ENCODE peak calls at places on chromosomes 1 and 21, in nine cellular contexts. Q, X, G, P, J, I, R, Z and U are unnamed samples.

GRCh38 chr1:165342588-165342987 is 13.9 kb downstream of the LMX1A start:
- DNase-seq in Z (no peak), Q (no peak), P (no peak), I (peak; percentile 5), G (no peak), X (no peak), R (no peak), J (no peak), U (peak; percentile 62)

GRCh38 chr1:42002220-42002619 is 83.5 kb upstream of the HIVEP3 start:
- DNase-seq in I (peak; percentile 19), R (no peak), G (no peak), Q (no peak), P (no peak), Z (no peak), X (no peak), J (no peak), U (no peak)

GRCh38 chr1:243434594-243434993 is 178.8 kb downstream of the SDCCAG8 start:
- DNase-seq in P (no peak), I (no peak), G (no peak), Q (no peak), J (no peak), R (no peak), Z (no peak), X (no peak), U (no peak)

GRCh38 chr1:230288641-230289349 is 137.3 kb downstream of the PGBD5 start:
- DNase-seq in J (no peak), Z (no peak), I (no peak), Q (no peak), G (no peak), P (no peak), X (no peak), R (no peak), U (no peak)

GRCh38 chr1:221644663-221645258 is 97.1 kb downstream of the DUSP10 start:
- DNase-seq in Q (no peak), Z (no peak), R (no peak), I (no peak), X (no peak), G (no peak), J (no peak), P (no peak), U (no peak)

GRCh38 chr1:209202826-209203439 is 380.6 kb upstream of the CAMK1G start:
- DNase-seq in R (no peak), J (peak; percentile 22), G (peak; percentile 34), Q (no peak), P (peak; percentile 49), X (peak; percentile 43), I (peak; percentile 40), Z (no peak), U (peak; percentile 54)

GRCh38 chr1:63773815-63774616 is at the start of gene ROR1:
- DNase-seq in Q (peak; percentile 88), I (peak; percentile 82), X (peak; percentile 94), J (peak; percentile 50), P (peak; percentile 80), G (peak; percentile 84), Z (peak; percentile 90), R (peak; percentile 41), U (peak; percentile 56)

GRCh38 chr1:30613188-30613587 is 110.2 kb downstream of the MATN1 start:
- DNase-seq in X (no peak), Z (no peak), J (no peak), I (peak; percentile 68), Q (no peak), G (no peak), R (no peak), P (peak; percentile 34), U (peak; percentile 79)

GRCh38 chr1:1418464-1419362 is 2.4 kb downstream of the ANKRD65 start:
- DNase-seq in R (no peak), Q (no peak), J (no peak), I (no peak), X (no peak), Z (no peak), P (no peak), G (no peak), U (no peak)

GRCh38 chr1:237863234-237863633 is 27.5 kb downstream of the ZP4 start:
- DNase-seq in G (no peak), P (no peak), I (no peak), J (no peak), Q (no peak), R (no peak), Z (no peak), X (no peak), U (no peak)

GRCh38 chr1:22074803-22075202 is 22.3 kb downstream of the CDC42 start:
- DNase-seq in G (no peak), Q (no peak), J (no peak), I (no peak), P (no peak), X (no peak), R (no peak), Z (no peak), U (no peak)

GRCh38 chr1:53378932-53379661 is 51.2 kb upstream of the LRP8 start:
- DNase-seq in Q (no peak), P (no peak), Z (no peak), G (no peak), X (no peak), J (no peak), R (peak; percentile 10), I (no peak), U (no peak)

GRCh38 chr1:174786760-174787159 is 213.0 kb upstream of the CACYBP start:
- DNase-seq in R (no peak), I (no peak), X (no peak), P (no peak), G (no peak), Z (no peak), Q (no peak), J (no peak), U (no peak)

GRCh38 chr1:198068280-198068679 is 88.5 kb upstream of the NEK7 start:
- DNase-seq in P (no peak), Z (no peak), Q (no peak), J (no peak), R (no peak), I (no peak), G (no peak), X (no peak), U (no peak)

GRCh38 chr1:13451399-13451965 is 41.2 kb downstream of the PRAMEF20 start:
- DNase-seq in G (no peak), I (no peak), Z (no peak), P (peak; percentile 12), Q (no peak), R (no peak), X (no peak), J (no peak), U (no peak)

GRCh38 chr1:11521605-11522399 is 42.8 kb downstream of the DISP3 start:
- DNase-seq in Q (no peak), Z (no peak), R (peak; percentile 7), G (no peak), X (no peak), I (no peak), P (no peak), J (no peak), U (no peak)

GRCh38 chr1:222062640-222063039 is 320.8 kb upstream of the DUSP10 start:
- DNase-seq in Q (no peak), Z (no peak), P (no peak), I (no peak), G (no peak), J (no peak), X (no peak), R (no peak), U (no peak)

GRCh38 chr21:43317959-43318358 is 109.0 kb downstream of the SIK1 start:
- DNase-seq in I (no peak), Z (no peak), G (no peak), Q (no peak), P (no peak), X (no peak), J (no peak), R (no peak), U (no peak)

GRCh38 chr21:30044447-30045064 is 104.8 kb upstream of the GRIK1 start:
- DNase-seq in R (no peak), J (no peak), I (peak; percentile 9), G (no peak), Z (no peak), Q (peak; percentile 6), X (peak; percentile 2), P (peak; percentile 8), U (peak; percentile 28)

GRCh38 chr1:29339176-29339575 is 102.9 kb downstream of the PTPRU start:
- DNase-seq in G (no peak), X (no peak), Z (no peak), R (no peak), P (no peak), J (no peak), I (no peak), Q (no peak), U (peak; percentile 4)

GRCh38 chr21:46421756-46422555 is 36.7 kb upstream of the DIP2A start:
- DNase-seq in R (no peak), Q (no peak), I (no peak), X (no peak), G (no peak), Z (no peak), P (no peak), J (no peak), U (no peak)

GRCh38 chr21:29187939-29188338 is 57.5 kb downstream of the MAP3K7CL start:
- DNase-seq in P (peak; percentile 78), Q (no peak), J (peak; percentile 69), G (peak; percentile 82), I (peak; percentile 84), X (peak; percentile 38), Z (no peak), R (no peak), U (peak; percentile 95)

GRCh38 chr1:201346337-201346939 is 31.0 kb downstream of the TNNT2 start:
- DNase-seq in I (peak; percentile 70), Z (no peak), J (no peak), R (no peak), Q (peak; percentile 62), P (peak; percentile 79), X (peak; percentile 82), G (peak; percentile 57), U (peak; percentile 78)
- TF ChIP-seq CTCF in I (peak; percentile 91), Z (peak; percentile 45), J (peak; percentile 75), R (no peak), Q (peak; percentile 65), P (peak; percentile 50), X (peak; percentile 81), G (peak; percentile 84), U (peak; percentile 77)

DNA sequence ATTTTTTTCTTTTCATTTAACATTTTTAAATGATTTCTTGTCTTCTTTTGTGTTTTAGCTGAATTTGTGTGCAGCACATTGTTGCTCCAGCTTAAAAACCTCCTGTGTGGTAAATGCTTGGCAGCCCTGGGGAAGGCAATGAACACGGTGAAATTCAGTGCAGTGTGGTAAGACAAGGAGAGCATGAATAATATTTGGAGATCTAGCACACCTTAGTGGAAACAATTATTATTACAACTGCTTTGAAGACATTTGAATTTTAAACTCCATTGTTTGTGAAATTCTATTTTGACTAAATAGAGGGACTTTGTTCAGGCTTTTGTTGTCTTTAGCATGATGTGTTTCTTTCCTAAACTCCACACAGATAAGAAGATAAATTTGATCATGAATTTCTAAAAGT is 242.6 kb upstream of the CXADR start:
- DNase-seq in P (peak; percentile 5), Z (peak; percentile 72), X (no peak), I (peak; percentile 13), G (peak; percentile 32), R (no peak), J (peak; percentile 3), Q (no peak), U (peak; percentile 41)
- TF ChIP-seq CTCF in P (peak; percentile 32), Z (peak; percentile 42), X (peak; percentile 13), I (no peak), G (peak; percentile 68), R (no peak), J (peak; percentile 26), Q (peak; percentile 58), U (peak; percentile 14)

GRCh38 chr1:4701276-4701675 is 46.9 kb downstream of the AJAP1 start:
- DNase-seq in Q (no peak), J (no peak), R (no peak), P (no peak), Z (no peak), X (no peak), G (no peak), I (no peak), U (no peak)
- TF ChIP-seq CTCF in Q (no peak), J (no peak), R (no peak), P (no peak), Z (no peak), X (no peak), G (no peak), I (no peak), U (no peak)

GRCh38 chr1:84436907-84437667 is 38.8 kb downstream of the DNASE2B start:
- DNase-seq in G (no peak), Q (no peak), Z (no peak), I (no peak), J (no peak), P (no peak), R (no peak), X (no peak), U (no peak)
- TF ChIP-seq CTCF in G (no peak), Q (no peak), Z (no peak), I (no peak), J (no peak), P (no peak), R (no peak), X (no peak), U (no peak)